ENCODE peak calls at places on chromosomes 13 and 19, in seven cellular contexts. O, E, W, D, Q, L and R are unnamed samples.

GRCh38 chr19:18503337-18503970 is 18.4 kb downstream of the ELL start:
- DNase-seq in O (no peak), E (no peak), W (no peak), D (peak), Q (no peak), L (no peak), R (no peak)

GRCh38 chr13:43303040-43303729 is 279.8 kb downstream of the DNAJC15 start:
- DNase-seq in O (no peak), E (peak), W (peak), D (peak), Q (no peak), L (peak), R (peak)

GRCh38 chr13:77832339-77833100 is 86.1 kb downstream of the EDNRB start:
- DNase-seq in O (no peak), E (no peak), W (no peak), D (no peak), Q (no peak), L (no peak), R (no peak)

GRCh38 chr19:48319647-48320537 is 5.5 kb upstream of the EMP3 start:
- DNase-seq in O (peak), E (peak), W (peak), D (peak), Q (peak), L (peak), R (no peak)

GRCh38 chr19:12939292-12939606 is 840 bp downstream of the CALR start:
- DNase-seq in O (peak), E (no peak), W (no peak), D (peak), Q (no peak), L (no peak), R (no peak)

GRCh38 chr13:30905932-30906383 is at the start of gene MEDAG:
- DNase-seq in O (no peak), E (no peak), W (no peak), D (peak), Q (no peak), L (peak), R (no peak)

GRCh38 chr19:5282926-5283325 is 57.7 kb downstream of the PTPRS start:
- DNase-seq in O (no peak), E (no peak), W (no peak), D (peak), Q (no peak), L (no peak), R (no peak)

GRCh38 chr13:102234618-102235017 is 167.2 kb downstream of the FGF14 start:
- DNase-seq in O (no peak), E (no peak), W (no peak), D (no peak), Q (no peak), L (no peak), R (no peak)

GRCh38 chr19:42099336-42099925 is 23.5 kb downstream of the ZNF574 start:
- DNase-seq in O (no peak), E (no peak), W (no peak), D (peak), Q (no peak), L (no peak), R (no peak)

GRCh38 chr13:68535329-68535728 is 1305.2 kb upstream of the PCDH9 start:
- DNase-seq in O (no peak), E (no peak), W (no peak), D (no peak), Q (no peak), L (no peak), R (no peak)

GRCh38 chr19:53432088-53432661 is 391 bp downstream of the ZNF761 start:
- DNase-seq in O (peak), E (peak), W (peak), D (peak), Q (no peak), L (no peak), R (no peak)

GRCh38 chr13:104318121-104318520 is 1251.9 kb upstream of the SLC10A2 start:
- DNase-seq in O (no peak), E (no peak), W (no peak), D (no peak), Q (no peak), L (no peak), R (no peak)

GRCh38 chr13:109151255-109151654 is 521.8 kb downstream of the MYO16 start:
- DNase-seq in O (no peak), E (no peak), W (no peak), D (no peak), Q (no peak), L (no peak), R (no peak)

GRCh38 chr19:27860309-27860934 is 1352.5 kb downstream of the UQCRFS1 start:
- DNase-seq in O (no peak), E (no peak), W (no peak), D (no peak), Q (no peak), L (no peak), R (no peak)

GRCh38 chr19:54507824-54508223 is 5.2 kb downstream of the LAIR2 start:
- DNase-seq in O (no peak), E (no peak), W (no peak), D (peak), Q (no peak), L (no peak), R (no peak)

GRCh38 chr13:112680741-112681360 is 9.0 kb upstream of the ATP11A start:
- DNase-seq in O (no peak), E (no peak), W (peak), D (peak), Q (no peak), L (no peak), R (no peak)

GRCh38 chr19:19342086-19343015 is 21.7 kb downstream of the MAU2 start:
- DNase-seq in O (no peak), E (peak), W (peak), D (peak), Q (no peak), L (peak), R (no peak)

GRCh38 chr19:29872224-29872731 is 60.5 kb downstream of the CCNE1 start:
- DNase-seq in O (no peak), E (no peak), W (peak), D (peak), Q (no peak), L (no peak), R (no peak)

GRCh38 chr19:29271911-29272310 is 59.0 kb upstream of the UQCRFS1 start:
- DNase-seq in O (no peak), E (no peak), W (no peak), D (no peak), Q (no peak), L (no peak), R (no peak)

GRCh38 chr13:98504371-98504963 is 72.4 kb downstream of the STK24 start:
- DNase-seq in O (peak), E (peak), W (no peak), D (no peak), Q (no peak), L (no peak), R (no peak)

GRCh38 chr13:94196426-94196825 is 283.1 kb downstream of the DCT start:
- DNase-seq in O (no peak), E (no peak), W (no peak), D (no peak), Q (no peak), L (no peak), R (no peak)

GRCh38 chr13:102598061-102598460 is 1.3 kb downstream of the TPP2 start:
- DNase-seq in O (no peak), E (no peak), W (no peak), D (peak), Q (no peak), L (no peak), R (no peak)

GRCh38 chr19:42068756-42069571 is 1.0 kb downstream of the GRIK5 start:
- DNase-seq in O (no peak), E (no peak), W (peak), D (peak), Q (no peak), L (no peak), R (no peak)

GRCh38 chr13:27352698-27353097 is 71.7 kb upstream of the GTF3A start:
- DNase-seq in O (no peak), E (no peak), W (no peak), D (no peak), Q (no peak), L (no peak), R (no peak)

GRCh38 chr19:45446295-45446694 is 21.5 kb upstream of the FOSB start:
- DNase-seq in O (peak), E (peak), W (no peak), D (peak), Q (no peak), L (no peak), R (peak)

GRCh38 chr13:75760182-75760981 is 124.3 kb downstream of the LMO7 start:
- DNase-seq in O (peak), E (no peak), W (no peak), D (peak), Q (no peak), L (no peak), R (no peak)